ENCODE peak calls at places on chromosomes 11 and 22, in four cellular contexts. One of them, this sample, is unnamed.

GRCh38 chr11:118415739-118416068 is 14.3 kb downstream of the ATP5MG start:
- DNase-seq in MCF 10A: peak
- DNase-seq in heart left ventricle: no peak
- DNase-seq in ELR: peak
- DNase-seq in this sample: peak

GRCh38 chr11:77418981-77419592 is 54.8 kb downstream of the PAK1 start:
- DNase-seq in MCF 10A: no peak
- DNase-seq in heart left ventricle: no peak
- DNase-seq in ELR: no peak
- DNase-seq in this sample: no peak

GRCh38 chr11:43802509-43802908 is 78.1 kb upstream of the ALKBH3 start:
- DNase-seq in MCF 10A: peak
- DNase-seq in heart left ventricle: no peak
- DNase-seq in ELR: peak
- DNase-seq in this sample: no peak

GRCh38 chr11:16809901-16810668 is 71.6 kb downstream of the C11orf58 start:
- DNase-seq in MCF 10A: peak
- DNase-seq in heart left ventricle: peak
- DNase-seq in ELR: no peak
- DNase-seq in this sample: peak

GRCh38 chr11:34791725-34792124 is 124.5 kb downstream of the APIP start:
- DNase-seq in MCF 10A: no peak
- DNase-seq in heart left ventricle: no peak
- DNase-seq in ELR: no peak
- DNase-seq in this sample: no peak

GRCh38 chr11:46675949-46676348 is 24.5 kb downstream of the ARHGAP1 start:
- DNase-seq in MCF 10A: no peak
- DNase-seq in heart left ventricle: no peak
- DNase-seq in ELR: no peak
- DNase-seq in this sample: no peak

GRCh38 chr22:30301995-30302809 is 12.9 kb upstream of the CASTOR1 start:
- DNase-seq in MCF 10A: peak
- DNase-seq in heart left ventricle: peak
- DNase-seq in ELR: peak
- DNase-seq in this sample: peak

GRCh38 chr22:40728731-40729189 is 49.5 kb downstream of the MCHR1 start:
- DNase-seq in MCF 10A: peak
- DNase-seq in heart left ventricle: no peak
- DNase-seq in ELR: no peak
- DNase-seq in this sample: peak

GRCh38 chr22:45583504-45583903 is 80.8 kb downstream of the FBLN1 start:
- DNase-seq in MCF 10A: no peak
- DNase-seq in heart left ventricle: no peak
- DNase-seq in ELR: no peak
- DNase-seq in this sample: no peak

GRCh38 chr11:3223932-3224729 is 5.5 kb upstream of the MRGPRG start:
- DNase-seq in MCF 10A: no peak
- DNase-seq in heart left ventricle: no peak
- DNase-seq in ELR: no peak
- DNase-seq in this sample: no peak

GRCh38 chr22:23282089-23282501 is 101.8 kb downstream of the BCR start:
- DNase-seq in MCF 10A: peak
- DNase-seq in heart left ventricle: peak
- DNase-seq in ELR: peak
- DNase-seq in this sample: peak